ENCODE peak calls at places on chromosomes 2 and 18, in seven cellular contexts. Y is CD8-positive, alpha-beta T cell; B is Peyer's patch; G is transverse colon; W is right atrium auricular region; N is stomach; H is mammary epithelial cell. F is an unnamed sample.

GRCh38 chr2:62685986-62686625 is 19.4 kb upstream of the EHBP1 start:
- DNase-seq in Y (no peak), B (no peak), G (no peak), W (no peak), N (no peak), H (peak; percentile 71), F (no peak)

GRCh38 chr2:227890495-227891079 is 19.2 kb downstream of the DAW1 start:
- DNase-seq in Y (no peak), B (no peak), G (no peak), W (no peak), N (no peak), H (peak; percentile 42), F (peak; percentile 61)

GRCh38 chr2:175726213-175726612 is 275.9 kb downstream of the LNPK start:
- DNase-seq in Y (no peak), B (no peak), G (no peak), W (no peak), N (no peak), H (no peak), F (peak; percentile 74)

GRCh38 chr2:223954401-223954800 is 2.9 kb upstream of the MRPL44 start:
- DNase-seq in Y (no peak), B (no peak), G (no peak), W (no peak), N (no peak), H (peak; percentile 70), F (peak; percentile 94)

GRCh38 chr2:126935774-126936173 is 37.1 kb downstream of the TEX51 start:
- DNase-seq in Y (no peak), B (no peak), G (no peak), W (no peak), N (no peak), H (no peak), F (no peak)

GRCh38 chr2:176104338-176105077 is 2.6 kb upstream of the HOXD11 start:
- DNase-seq in Y (no peak), B (peak; percentile 48), G (no peak), W (no peak), N (no peak), H (no peak), F (no peak)

GRCh38 chr2:215357660-215358059 is 45.8 kb downstream of the ATIC start:
- DNase-seq in Y (no peak), B (no peak), G (no peak), W (no peak), N (no peak), H (no peak), F (peak; percentile 54)

GRCh38 chr2:230335864-230336506 is 9.0 kb downstream of the SP140L start:
- DNase-seq in Y (no peak), B (no peak), G (no peak), W (no peak), N (no peak), H (no peak), F (no peak)

GRCh38 chr2:27351802-27352598 is 4.6 kb downstream of the GTF3C2 start:
- DNase-seq in Y (no peak), B (no peak), G (no peak), W (no peak), N (no peak), H (no peak), F (no peak)

GRCh38 chr18:58221060-58221725 is 177.2 kb downstream of the NEDD4L start:
- DNase-seq in Y (no peak), B (peak; percentile 58), G (peak; percentile 81), W (no peak), N (peak; percentile 84), H (peak; percentile 98), F (peak; percentile 53)

GRCh38 chr2:65017335-65017734 is 28.1 kb downstream of the SLC1A4 start:
- DNase-seq in Y (no peak), B (no peak), G (peak; percentile 34), W (no peak), N (no peak), H (no peak), F (no peak)

GRCh38 chr2:160205511-160205910 is 5.4 kb upstream of the ITGB6 start:
- DNase-seq in Y (no peak), B (peak; percentile 84), G (peak; percentile 81), W (no peak), N (peak; percentile 85), H (peak; percentile 100), F (peak; percentile 97)

GRCh38 chr2:128682266-128682665 is 363.6 kb upstream of the HS6ST1 start:
- DNase-seq in Y (peak; percentile 9), B (no peak), G (no peak), W (peak; percentile 32), N (peak; percentile 8), H (no peak), F (no peak)

GRCh38 chr2:57894353-57894752 is 152.3 kb upstream of the VRK2 start:
- DNase-seq in Y (no peak), B (no peak), G (no peak), W (no peak), N (no peak), H (no peak), F (no peak)

GRCh38 chr18:24427484-24427883 is 1.0 kb downstream of the IMPACT start:
- DNase-seq in Y (no peak), B (no peak), G (no peak), W (no peak), N (no peak), H (peak; percentile 12), F (peak; percentile 19)

GRCh38 chr2:219309278-219309677 is at the start of gene PTPRN:
- DNase-seq in Y (no peak), B (no peak), G (no peak), W (no peak), N (no peak), H (no peak), F (peak; percentile 87)

GRCh38 chr18:33924576-33924975 is 300.1 kb downstream of the NOL4 start:
- DNase-seq in Y (no peak), B (no peak), G (no peak), W (no peak), N (no peak), H (no peak), F (no peak)

GRCh38 chr2:129901754-129902415 is 77.6 kb upstream of the RAB6C start:
- DNase-seq in Y (peak; percentile 35), B (no peak), G (no peak), W (peak; percentile 42), N (peak; percentile 20), H (no peak), F (no peak)

DNA sequence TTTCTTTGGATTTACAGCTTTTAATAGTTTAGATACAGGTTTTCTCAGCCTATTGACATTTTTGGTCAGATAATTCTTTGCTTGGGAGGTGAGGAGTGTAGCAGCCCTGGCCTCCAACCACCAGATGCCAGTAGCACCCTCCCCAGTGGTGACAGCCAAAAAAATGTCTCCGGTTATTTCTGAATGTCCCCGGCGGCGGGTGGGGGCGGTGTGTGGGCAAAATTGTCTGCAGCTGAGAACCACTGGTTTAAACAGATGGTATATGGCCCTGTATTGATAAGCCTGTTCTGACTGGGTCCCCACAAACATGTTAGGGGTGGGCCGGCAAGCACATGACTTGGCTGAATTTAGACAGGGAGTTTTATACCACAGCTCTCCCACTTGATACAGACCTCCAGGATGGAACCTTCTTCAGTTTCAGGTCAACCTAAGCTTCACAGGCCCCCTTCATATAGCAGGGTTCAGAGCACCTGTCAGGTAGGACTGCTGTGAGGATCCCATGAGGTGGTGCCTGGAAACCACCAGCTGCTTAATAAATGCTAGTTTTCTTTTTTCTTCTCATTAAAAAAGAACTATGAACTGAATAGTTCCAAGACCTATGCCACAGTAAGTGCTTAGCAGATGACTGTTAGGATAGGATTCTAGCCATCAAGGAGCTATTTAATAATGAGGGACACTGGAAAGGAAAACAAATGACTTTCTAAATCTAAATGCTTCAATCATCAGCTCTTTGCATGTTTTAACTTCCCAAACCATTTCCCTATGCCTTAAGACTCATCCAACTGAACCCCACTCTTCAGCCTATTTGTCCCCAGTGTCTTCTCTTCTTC is 18.1 kb downstream of the LPIN2 start:
- DNase-seq in Y (peak; percentile 77), B (no peak), G (peak; percentile 31), W (no peak), N (no peak), H (no peak), F (no peak)
- TF ChIP-seq CTCF in Y (peak; percentile 72), B (peak; percentile 11), G (no peak), W (peak; percentile 63), N (no peak), H (no peak), F (peak; percentile 19)

GRCh38 chr2:231743376-231744116 is 35.2 kb downstream of the PTMA start:
- DNase-seq in Y (no peak), B (no peak), G (no peak), W (no peak), N (no peak), H (no peak), F (no peak)
- H3K27ac ChIP-seq in Y (no peak overlapping the region), B (no peak overlapping the region), G (no peak overlapping the region), W (no peak overlapping the region), N (no peak overlapping the region), H (no peak overlapping the region), F (no peak overlapping the region)

GRCh38 chr2:238686223-238686622 is 161.7 kb upstream of the TWIST2 start:
- DNase-seq in Y (no peak), B (no peak), G (no peak), W (no peak), N (no peak), H (no peak), F (no peak)

GRCh38 chr2:238684362-238685326 is 163.2 kb upstream of the TWIST2 start:
- DNase-seq in Y (no peak), B (no peak), G (no peak), W (peak; percentile 83), N (no peak), H (peak; percentile 99), F (peak; percentile 99)

GRCh38 chr2:238685327-238685709 is 162.6 kb upstream of the TWIST2 start:
- DNase-seq in Y (no peak), B (no peak), G (no peak), W (no peak), N (no peak), H (no peak), F (no peak)

GRCh38 chr2:238688197-238689153 is 159.4 kb upstream of the TWIST2 start:
- DNase-seq in Y (no peak), B (no peak), G (no peak), W (no peak), N (no peak), H (no peak), F (no peak)

GRCh38 chr2:238685713-238686112 is 162.2 kb upstream of the TWIST2 start:
- DNase-seq in Y (no peak), B (no peak), G (no peak), W (no peak), N (no peak), H (no peak), F (no peak)
- TF ChIP-seq CTCF in Y (no peak), B (no peak), G (no peak), W (no peak), N (no peak), H (no peak), F (no peak)

DNA sequence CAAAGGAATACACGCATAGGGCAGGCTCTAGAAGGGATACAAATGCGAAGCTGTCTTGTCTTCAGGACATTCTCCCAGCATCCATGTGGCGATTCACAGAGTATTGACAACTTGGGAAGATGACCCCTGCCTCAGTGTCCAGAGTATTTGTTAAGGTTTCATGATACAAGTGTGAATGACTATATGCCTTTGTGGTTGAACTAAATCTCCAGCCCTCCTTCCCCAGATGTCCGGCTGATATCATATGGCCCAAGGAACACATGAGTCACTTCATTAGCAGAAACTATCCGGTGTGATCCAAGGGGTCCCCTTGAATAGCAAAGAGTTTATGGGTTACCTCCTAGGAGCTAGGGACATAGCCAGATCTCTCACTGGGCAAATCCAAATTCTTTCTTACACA is 151.0 kb downstream of the INSIG2 start:
- DNase-seq in Y (no peak), B (no peak), G (no peak), W (no peak), N (no peak), H (no peak), F (no peak)
- H3K27ac ChIP-seq in Y (no peak overlapping the region), B (no peak overlapping the region), G (no peak overlapping the region), W (no peak overlapping the region), N (no peak overlapping the region), H (no peak overlapping the region), F (no peak overlapping the region)